ENCODE peak calls at places on chromosomes 4 and X, in five cellular contexts. G is left ventricle myocardium inferior, A is nephron progenitor cell, Y is dorsolateral prefrontal cortex, W is psoas muscle. T is an unnamed sample.
A peak's percentile ranks its signal among the peaks of the same experiment; 100 is the strongest.

GRCh38 chr4:153776601-153777000 is 12.3 kb downstream of the SFRP2 start:
- DNase-seq in W (no peak), G (no peak), Y (no peak), A (no peak), T (no peak)

GRCh38 chr4:121900132-121900983 is 30.1 kb upstream of the BBS7 start:
- DNase-seq in Y (peak; percentile 59), A (peak; percentile 56), G (no peak), W (no peak), T (peak; percentile 62)

GRCh38 chr4:183617075-183617474 is 41.9 kb downstream of the RWDD4 start:
- DNase-seq in Y (no peak), W (no peak), A (no peak), G (no peak), T (no peak)

GRCh38 chr4:72974694-72975487 is 94.6 kb downstream of the COX18 start:
- DNase-seq in Y (no peak), G (no peak), W (no peak), A (peak; percentile 2), T (no peak)

GRCh38 chr4:151114338-151114737 is 14.9 kb downstream of the RPS3A start:
- DNase-seq in A (no peak), Y (no peak), G (no peak), W (no peak), T (no peak)

GRCh38 chrX:111779582-111779981 is 96.4 kb upstream of the TRPC5OS start:
- DNase-seq in W (no peak), G (no peak), A (no peak), Y (no peak), T (no peak)

GRCh38 chr4:186717556-186717955 is 6.1 kb downstream of the FAT1 start:
- DNase-seq in G (no peak), W (no peak), Y (no peak), A (no peak), T (no peak)

GRCh38 chr4:80079255-80079923 is 6.4 kb upstream of the ANTXR2 start:
- DNase-seq in A (no peak), W (no peak), Y (no peak), G (no peak), T (no peak)

GRCh38 chr4:13348216-13348615 is 135.9 kb downstream of the RAB28 start:
- DNase-seq in Y (no peak), W (no peak), G (no peak), A (no peak), T (no peak)

GRCh38 chr4:184170996-184171395 is 46.7 kb downstream of the ENPP6 start:
- DNase-seq in A (peak; percentile 47), Y (no peak), W (no peak), G (no peak), T (no peak)

GRCh38 chrX:12868747-12869146 is 1.9 kb downstream of the TLR7 start:
- DNase-seq in Y (no peak), W (no peak), A (no peak), G (no peak), T (no peak)

GRCh38 chr4:15262396-15262795 is 165.4 kb upstream of the C1QTNF7 start:
- DNase-seq in W (no peak), A (no peak), G (no peak), Y (no peak), T (no peak)

GRCh38 chr4:23333556-23333945 is 556.3 kb downstream of the PPARGC1A start:
- DNase-seq in W (no peak), A (no peak), G (no peak), Y (no peak), T (no peak)

GRCh38 chr4:4608214-4608537 is 66.3 kb upstream of the STX18 start:
- DNase-seq in G (no peak), A (no peak), W (no peak), Y (no peak), T (no peak)

GRCh38 chr4:4606321-4606720 is 64.5 kb upstream of the STX18 start:
- DNase-seq in W (no peak), Y (no peak), A (no peak), G (no peak), T (no peak)

GRCh38 chr4:4603592-4603991 is 61.7 kb upstream of the STX18 start:
- DNase-seq in W (no peak), G (no peak), A (no peak), Y (no peak), T (no peak)

GRCh38 chr4:4607336-4608213 is 65.7 kb upstream of the STX18 start:
- DNase-seq in G (no peak), Y (no peak), A (no peak), W (no peak), T (no peak)

DNA sequence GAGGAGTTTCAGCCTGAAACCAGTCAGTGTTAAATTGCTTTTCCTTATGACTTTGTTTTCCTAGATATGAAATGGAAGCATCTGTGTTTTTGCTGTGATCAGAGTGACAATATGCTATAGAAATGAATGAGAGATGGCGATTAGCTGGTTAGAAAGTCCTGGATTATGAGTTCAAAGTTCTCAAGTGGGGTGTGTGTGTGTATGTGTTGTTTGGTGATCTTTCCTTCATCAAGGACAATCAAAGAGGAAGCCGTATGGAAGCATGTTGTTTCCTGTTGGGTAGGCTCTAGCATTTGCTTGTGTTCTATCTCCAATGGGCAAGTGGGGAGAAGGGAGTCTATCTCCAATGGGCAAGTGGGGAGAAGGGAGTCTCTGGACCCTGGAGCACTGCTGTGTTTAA is 64.0 kb upstream of the STX18 start:
- DNase-seq in G (no peak), Y (no peak), A (no peak), W (no peak), T (no peak)
- TF ChIP-seq CTCF in G (no peak), Y (no peak), A (no peak), W (no peak), T (no peak)

GRCh38 chr4:175657571-175657970 is 154.5 kb downstream of the GPM6A start:
- DNase-seq in G (no peak), A (no peak), Y (no peak), W (no peak), T (no peak)

GRCh38 chr4:175656615-175657014 is 155.4 kb downstream of the GPM6A start:
- DNase-seq in A (no peak), G (no peak), W (no peak), Y (no peak), T (no peak)

DNA sequence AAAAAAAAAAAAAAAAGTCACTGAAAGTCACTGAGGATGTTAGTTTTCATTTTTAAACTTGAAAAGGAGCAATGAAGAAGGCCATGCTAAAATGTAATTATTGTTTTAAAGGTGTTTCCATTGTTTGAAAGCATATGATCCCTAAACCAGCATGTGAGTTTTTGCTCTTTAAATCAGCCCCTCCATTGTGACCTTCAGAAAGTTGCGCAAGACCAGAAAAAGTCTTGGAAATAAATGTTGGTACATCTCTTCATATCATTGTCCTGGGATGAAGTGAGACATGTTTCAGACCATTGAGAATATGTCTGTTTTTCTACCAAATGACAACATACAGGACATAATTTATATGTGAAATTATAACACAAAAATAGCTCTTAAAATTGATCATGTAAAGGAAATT is 150.6 kb downstream of the GPM6A start:
- DNase-seq in A (no peak), G (no peak), Y (no peak), W (no peak), T (no peak)
- TF ChIP-seq CTCF in A (no peak), G (no peak), Y (no peak), W (no peak), T (no peak)

GRCh38 chrX:78593701-78594100 is 65.4 kb downstream of the RTL3 start:
- DNase-seq in Y (no peak), W (no peak), A (no peak), G (no peak), T (no peak)

GRCh38 chrX:78592030-78592429 is 67.1 kb downstream of the RTL3 start:
- DNase-seq in G (no peak), W (no peak), Y (no peak), A (no peak), T (no peak)

DNA sequence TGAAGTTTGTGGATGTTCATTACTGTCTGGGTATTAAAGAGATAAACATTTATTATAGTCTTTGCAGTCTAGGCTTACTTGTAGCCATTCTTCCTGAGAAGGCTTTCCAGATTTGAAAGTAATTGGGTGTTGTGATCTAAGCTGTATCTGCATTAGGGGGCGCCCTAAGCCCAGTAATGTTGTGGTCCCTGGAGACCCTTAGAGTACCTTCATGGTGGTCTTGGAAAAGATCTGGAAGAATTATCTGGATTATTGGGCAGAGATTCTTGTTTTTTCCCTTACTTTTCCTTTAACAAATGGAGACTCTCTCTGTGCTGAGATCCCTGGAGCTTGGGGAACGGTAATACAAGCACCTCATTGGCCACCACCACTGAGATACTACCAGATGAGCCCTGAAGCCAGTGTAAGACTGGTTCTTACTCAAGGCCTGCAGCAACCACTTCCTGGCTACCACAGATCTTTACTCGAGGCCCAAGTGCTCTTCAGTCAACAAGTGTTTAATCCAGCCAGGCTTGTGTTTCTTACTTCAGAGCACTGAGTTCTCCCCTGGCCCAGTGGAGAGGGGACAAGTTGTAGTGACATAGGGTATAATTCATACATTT is 63.1 kb downstream of the RTL3 start:
- DNase-seq in Y (no peak), W (no peak), G (no peak), A (peak; percentile 40), T (peak; percentile 33)
- TF ChIP-seq CTCF in Y (no peak), W (no peak), G (no peak), A (peak; percentile 38), T (no peak)

GRCh38 chr4:60744767-60745166 is 455.4 kb upstream of the ADGRL3 start:
- DNase-seq in G (no peak), A (no peak), Y (no peak), W (no peak), T (no peak)
- TF ChIP-seq CTCF in G (no peak), A (no peak), Y (no peak), W (no peak), T (no peak)

DNA sequence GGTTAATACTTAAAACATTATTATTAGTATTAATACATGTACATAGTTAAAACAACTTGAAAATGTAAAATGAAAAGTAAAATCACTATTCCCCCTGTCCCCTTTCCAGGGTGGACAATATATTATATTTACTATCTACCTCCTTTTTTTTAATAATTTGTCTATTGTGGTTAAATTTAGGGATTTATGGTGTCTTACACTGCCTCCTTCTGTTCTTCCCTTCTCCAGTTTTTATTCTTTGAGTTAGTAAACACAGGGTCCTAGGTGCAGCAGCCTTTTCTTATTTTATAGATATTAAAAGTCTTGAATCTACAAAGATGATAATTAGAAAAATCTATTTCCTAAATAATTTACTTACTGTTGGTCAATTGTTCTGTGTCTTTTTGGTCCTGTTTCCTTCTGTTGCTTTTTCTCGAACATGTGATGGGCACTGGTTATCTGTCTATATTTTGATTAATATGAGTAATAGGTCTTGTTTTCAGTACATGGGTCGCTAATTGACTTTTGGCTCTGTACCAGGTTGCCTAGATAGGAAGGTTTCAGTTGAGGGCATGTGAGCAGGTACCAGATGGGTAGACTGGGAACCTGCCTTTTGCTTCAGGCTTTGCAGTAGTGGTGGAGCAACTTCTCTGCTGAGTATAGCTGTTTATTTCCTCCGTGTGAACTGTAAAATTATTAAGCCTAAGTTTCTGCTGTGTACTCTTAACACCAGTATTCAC is 1.1 kb downstream of the NUDT9 start:
- DNase-seq in W (no peak), A (no peak), G (no peak), Y (no peak), T (no peak)
- TF ChIP-seq CTCF in W (no peak), A (no peak), G (no peak), Y (no peak), T (no peak)

GRCh38 chrX:139762400-139763183 is 54.6 kb upstream of the MCF2 start:
- DNase-seq in Y (no peak), G (no peak), A (no peak), W (no peak), T (no peak)

GRCh38 chrX:139758809-139759208 is 50.8 kb upstream of the MCF2 start:
- DNase-seq in Y (no peak), G (no peak), A (no peak), W (no peak), T (no peak)

GRCh38 chrX:139758250-139758649 is 50.3 kb upstream of the MCF2 start:
- DNase-seq in W (no peak), Y (no peak), A (no peak), G (no peak), T (no peak)

GRCh38 chrX:139759637-139760036 is 51.7 kb upstream of the MCF2 start:
- DNase-seq in A (peak; percentile 5), W (no peak), Y (no peak), G (no peak), T (no peak)
- TF ChIP-seq CTCF in A (peak; percentile 44), W (peak; percentile 18), Y (peak; percentile 25), G (peak; percentile 52), T (peak; percentile 64)

T was measured in neural crest cell.